ENCODE peak calls at places on chromosomes 2 and 18, in eight cellular contexts. H is GM12865; J is stimulated activated CD4-positive, alpha-beta T cell treated with anti-CD3 and anti-CD28 coated beads, Interleukin-15, amount 100 ng/mL, for 24 hours; Y is AG08395; B is DMS 273 treated with DMSO at 0.1 percent for 48 hours; F is astrocyte of the spinal cord; P is activated gamma-delta T cell; S is HTR-8/SVneo. L is an unnamed sample.

GRCh38 chr18:30093376-30093775 is 949.2 kb downstream of the DSC3 start:
- DNase-seq in P (no peak), J (no peak), F (no peak), Y (no peak), B (no peak), S (no peak), H (no peak), L (no peak)

GRCh38 chr2:120850551-120850950 is 114.9 kb downstream of the GLI2 start:
- DNase-seq in P (no peak), F (no peak), J (no peak), S (no peak), Y (no peak), H (no peak), B (no peak), L (no peak)

GRCh38 chr18:35466334-35466733 is 31.4 kb downstream of the INO80C start:
- DNase-seq in P (no peak), Y (no peak), S (no peak), H (peak; percentile 24), F (no peak), B (no peak), J (no peak), L (no peak)

GRCh38 chr2:119468154-119468955 is 36.7 kb downstream of the TMEM37 start:
- DNase-seq in H (peak; percentile 16), F (peak; percentile 43), S (no peak), J (no peak), Y (peak; percentile 26), B (no peak), P (no peak), L (no peak)

GRCh38 chr2:144780983-144781382 is 261.1 kb upstream of the ZEB2 start:
- DNase-seq in J (no peak), P (no peak), Y (peak; percentile 36), H (no peak), B (no peak), F (no peak), S (no peak), L (no peak)

GRCh38 chr2:33525666-33526065 is 49.2 kb downstream of the RASGRP3 start:
- DNase-seq in S (no peak), B (no peak), H (no peak), P (no peak), F (no peak), Y (no peak), J (no peak), L (no peak)

GRCh38 chr18:48949051-48949605 is 1.6 kb downstream of the SMAD7 start:
- DNase-seq in P (peak; percentile 47), Y (no peak), S (no peak), F (no peak), H (peak; percentile 60), B (no peak), J (peak; percentile 59), L (no peak)

GRCh38 chr2:117833911-117834310 is 19.4 kb downstream of the DDX18 start:
- DNase-seq in J (no peak), S (no peak), P (no peak), H (no peak), Y (no peak), B (no peak), F (no peak), L (no peak)

GRCh38 chr2:100903534-100904258 is 83.8 kb downstream of the NPAS2 start:
- DNase-seq in H (no peak), B (no peak), Y (no peak), S (peak; percentile 33), P (no peak), F (no peak), J (no peak), L (no peak)

GRCh38 chr2:125745514-125745913 is 910.4 kb upstream of the GYPC start:
- DNase-seq in B (no peak), F (no peak), J (peak; percentile 5), P (no peak), Y (no peak), S (no peak), H (peak; percentile 84), L (no peak)

GRCh38 chr18:58443671-58444070 is 185.2 kb downstream of the ALPK2 start:
- DNase-seq in P (no peak), B (no peak), H (no peak), F (no peak), S (no peak), J (no peak), Y (no peak), L (no peak)

GRCh38 chr2:218962859-218963492 is 3.5 kb downstream of the CDK5R2 start:
- DNase-seq in S (no peak), Y (peak; percentile 64), B (peak; percentile 95), F (peak; percentile 48), P (no peak), J (peak; percentile 61), H (peak; percentile 45), L (peak; percentile 55)

GRCh38 chr2:88690591-88691338 is 708 bp upstream of the RPIA start:
- DNase-seq in J (peak; percentile 70), S (no peak), H (peak; percentile 69), F (no peak), Y (no peak), P (no peak), B (no peak), L (no peak)

GRCh38 chr2:158395166-158395565 is 61.4 kb downstream of the CCDC148 start:
- DNase-seq in F (peak; percentile 20), B (no peak), H (no peak), S (no peak), J (no peak), P (no peak), Y (peak; percentile 45), L (no peak)

GRCh38 chr2:54471221-54471711 is 15.1 kb downstream of the SPTBN1 start:
- DNase-seq in J (no peak), S (peak; percentile 64), P (no peak), H (peak; percentile 35), Y (no peak), B (peak; percentile 28), F (peak; percentile 64), L (no peak)

GRCh38 chr2:170856066-170856465 is 39.4 kb downstream of the GAD1 start:
- DNase-seq in J (no peak), Y (no peak), P (no peak), F (no peak), B (no peak), S (no peak), H (no peak), L (no peak)

GRCh38 chr2:231563378-231563961 is 29.2 kb upstream of the TEX44 start:
- DNase-seq in P (no peak), J (peak; percentile 64), B (peak; percentile 25), S (peak; percentile 83), F (peak; percentile 44), H (peak; percentile 78), Y (peak; percentile 86), L (peak; percentile 61)

GRCh38 chr2:95018861-95019550 is 6.5 kb upstream of the MAL start:
- DNase-seq in H (no peak), S (no peak), B (no peak), P (no peak), Y (no peak), F (no peak), J (no peak), L (no peak)

GRCh38 chr2:181788883-181789555 is 102.5 kb upstream of the ITPRID2 start:
- DNase-seq in J (no peak), S (no peak), Y (no peak), P (no peak), F (no peak), B (no peak), H (no peak), L (no peak)

GRCh38 chr18:46583711-46584110 is 73.3 kb downstream of the LOXHD1 start:
- DNase-seq in H (no peak), F (no peak), Y (no peak), B (no peak), J (no peak), P (no peak), S (no peak), L (no peak)

GRCh38 chr2:45024600-45025291 is 15.5 kb upstream of the SIX2 start:
- DNase-seq in P (no peak), J (no peak), S (peak; percentile 90), Y (peak; percentile 93), B (no peak), H (peak; percentile 18), F (peak; percentile 86), L (peak; percentile 40)

GRCh38 chr2:22885245-22885644 is 499.7 kb upstream of the KLHL29 start:
- DNase-seq in P (no peak), Y (no peak), F (no peak), B (no peak), H (no peak), S (no peak), J (no peak), L (no peak)

GRCh38 chr2:47004905-47005495 is 89.4 kb upstream of the MCFD2 start:
- DNase-seq in B (peak; percentile 48), J (no peak), P (no peak), Y (no peak), S (no peak), F (no peak), H (no peak), L (no peak)

GRCh38 chr18:4658804-4659203 is 203.7 kb upstream of the DLGAP1 start:
- DNase-seq in Y (no peak), H (no peak), S (no peak), P (no peak), B (no peak), J (no peak), F (no peak), L (no peak)

GRCh38 chr2:186862869-186863709 is 14.1 kb upstream of the ZSWIM2 start:
- DNase-seq in B (no peak), H (peak; percentile 34), P (no peak), Y (peak; percentile 51), F (peak; percentile 41), S (peak; percentile 23), J (no peak), L (no peak)

GRCh38 chr2:108910541-108911396 is 78.3 kb downstream of the EDAR start:
- DNase-seq in H (no peak), S (no peak), B (no peak), Y (no peak), J (no peak), P (no peak), F (no peak), L (peak; percentile 3)

GRCh38 chr18:24878289-24878688 is 417.9 kb downstream of the HRH4 start:
- DNase-seq in Y (peak; percentile 64), S (no peak), H (peak; percentile 38), J (no peak), B (no peak), P (no peak), F (peak; percentile 58), L (no peak)

GRCh38 chr2:177078843-177079242 is 133.8 kb upstream of the HNRNPA3 start:
- DNase-seq in Y (no peak), B (no peak), P (no peak), H (no peak), J (no peak), F (no peak), S (no peak), L (no peak)